ENCODE peak calls at places on chromosomes 13 and 19, in seven cellular contexts. E is stimulated activated CD4-positive, alpha-beta T cell treated with anti-CD3 and anti-CD28 coated beads, Interleukin-12 subunit alpha, Interleukin-12 subunit beta, amount 100 ng/mL, for 4 hours; U is body of pancreas; A is KBM-7; O is Peyer's patch; L is anterior cingulate cortex; G is colonic mucosa. Z is an unnamed sample.

GRCh38 chr19:7703332-7703731 is 1.4 kb upstream of the FCER2 start:
- DNase-seq in E (no peak), U (no peak), A (no peak), O (no peak), L (no peak), G (no peak), Z (no peak)

GRCh38 chr13:65460136-65460535 is 1770.0 kb downstream of the PCDH9 start:
- DNase-seq in E (no peak), U (no peak), A (no peak), O (no peak), L (no peak), G (no peak), Z (no peak)

GRCh38 chr19:1373534-1374249 is 10.0 kb upstream of the NDUFS7 start:
- DNase-seq in E (no peak), U (peak), A (no peak), O (no peak), L (peak), G (no peak), Z (no peak)

GRCh38 chr19:13100871-13101589 is 1.6 kb downstream of the LYL1 start:
- DNase-seq in E (no peak), U (no peak), A (peak), O (no peak), L (no peak), G (no peak), Z (no peak)

GRCh38 chr19:50486823-50487515 is 10.3 kb upstream of the GARIN5A start:
- DNase-seq in E (peak), U (peak), A (peak), O (peak), L (no peak), G (peak), Z (no peak)

GRCh38 chr13:32851083-32852064 is 164.8 kb upstream of the KL start:
- DNase-seq in E (no peak), U (no peak), A (no peak), O (no peak), L (no peak), G (no peak), Z (no peak)

GRCh38 chr13:38283346-38283745 is 66.3 kb upstream of the UFM1 start:
- DNase-seq in E (no peak), U (no peak), A (no peak), O (no peak), L (no peak), G (no peak), Z (no peak)

GRCh38 chr13:23723463-23723862 is 153.3 kb downstream of the TNFRSF19 start:
- DNase-seq in E (no peak), U (no peak), A (no peak), O (no peak), L (no peak), G (no peak), Z (peak)

GRCh38 chr13:76884167-76884566 is 2.0 kb downstream of the KCTD12 start:
- DNase-seq in E (no peak), U (no peak), A (no peak), O (no peak), L (peak), G (peak), Z (peak)

GRCh38 chr19:48121909-48122371 is 11.3 kb upstream of the PLA2G4C start:
- DNase-seq in E (no peak), U (no peak), A (peak), O (no peak), L (no peak), G (no peak), Z (no peak)

GRCh38 chr13:33158830-33159229 is 126.7 kb downstream of the STARD13 start:
- DNase-seq in E (no peak), U (no peak), A (no peak), O (no peak), L (no peak), G (no peak), Z (no peak)

GRCh38 chr13:25927966-25928365 is 123.8 kb downstream of the SHISA2 start:
- DNase-seq in E (no peak), U (no peak), A (no peak), O (no peak), L (no peak), G (no peak), Z (no peak)

GRCh38 chr19:926595-927043 is 784 bp downstream of the ARID3A start:
- DNase-seq in E (no peak), U (peak), A (peak), O (no peak), L (no peak), G (peak), Z (no peak)

GRCh38 chr19:47019431-47020041 is at the start of gene NPAS1:
- DNase-seq in E (no peak), U (no peak), A (peak), O (no peak), L (no peak), G (no peak), Z (no peak)

GRCh38 chr13:46341112-46341711 is 45.8 kb downstream of the RUBCNL start:
- DNase-seq in E (no peak), U (no peak), A (peak), O (no peak), L (no peak), G (no peak), Z (no peak)

GRCh38 chr19:55491546-55492360 is 3.5 kb downstream of the SSC5D start:
- DNase-seq in E (no peak), U (no peak), A (no peak), O (no peak), L (no peak), G (no peak), Z (no peak)

GRCh38 chr19:24000656-24001055 is 86.0 kb downstream of the ZNF726 start:
- DNase-seq in E (no peak), U (no peak), A (no peak), O (no peak), L (no peak), G (no peak), Z (peak)

GRCh38 chr19:48390188-48391099 is 907 bp downstream of the KDELR1 start:
- DNase-seq in E (peak), U (peak), A (peak), O (peak), L (peak), G (peak), Z (peak)

GRCh38 chr19:17575871-17576757 is 20.7 kb downstream of the COLGALT1 start:
- DNase-seq in E (no peak), U (no peak), A (no peak), O (no peak), L (no peak), G (peak), Z (no peak)

GRCh38 chr13:108346376-108346775 is 76.9 kb downstream of the TNFSF13B start:
- DNase-seq in E (no peak), U (no peak), A (no peak), O (no peak), L (no peak), G (no peak), Z (no peak)

GRCh38 chr19:39129116-39129515 is 3.5 kb downstream of the PAK4 start:
- DNase-seq in E (no peak), U (no peak), A (no peak), O (no peak), L (no peak), G (no peak), Z (no peak)

GRCh38 chr19:45368127-45368526 is 2.2 kb downstream of the ERCC2 start:
- DNase-seq in E (no peak), U (no peak), A (no peak), O (no peak), L (no peak), G (no peak), Z (no peak)

GRCh38 chr19:9597027-9597426 is 12.7 kb upstream of the ZNF121 start:
- DNase-seq in E (no peak), U (no peak), A (no peak), O (no peak), L (no peak), G (no peak), Z (no peak)

GRCh38 chr19:33347300-33347699 is 26.2 kb upstream of the CEBPG start:
- DNase-seq in E (no peak), U (no peak), A (no peak), O (no peak), L (no peak), G (no peak), Z (no peak)

GRCh38 chr19:39307233-39307821 is 11.1 kb downstream of the IFNL1 start:
- DNase-seq in E (no peak), U (no peak), A (no peak), O (peak), L (no peak), G (peak), Z (peak)

GRCh38 chr13:113656015-113656588 is 1.9 kb downstream of the ATP4B start:
- DNase-seq in E (no peak), U (no peak), A (no peak), O (peak), L (no peak), G (no peak), Z (no peak)

GRCh38 chr13:36212789-36213188 is 1.6 kb downstream of the SOHLH2 start:
- DNase-seq in E (no peak), U (no peak), A (no peak), O (no peak), L (no peak), G (no peak), Z (no peak)

GRCh38 chr19:46040952-46041500 is at the start of gene IGFL4:
- DNase-seq in E (no peak), U (no peak), A (no peak), O (no peak), L (no peak), G (no peak), Z (peak)

GRCh38 chr19:16893686-16893990 is 4.8 kb downstream of the F2RL3 start:
- DNase-seq in E (no peak), U (no peak), A (no peak), O (no peak), L (no peak), G (no peak), Z (no peak)

GRCh38 chr19:16380943-16381755 is 56.5 kb downstream of the KLF2 start:
- DNase-seq in E (no peak), U (no peak), A (no peak), O (peak), L (no peak), G (no peak), Z (no peak)

GRCh38 chr13:23384111-23384510 is 49.4 kb downstream of the SACS start:
- DNase-seq in E (peak), U (no peak), A (no peak), O (no peak), L (no peak), G (no peak), Z (no peak)

GRCh38 chr13:46866150-46866549 is 30.7 kb downstream of the HTR2A start:
- DNase-seq in E (no peak), U (no peak), A (peak), O (no peak), L (no peak), G (peak), Z (peak)

GRCh38 chr19:34300962-34301361 is 46.6 kb downstream of the GARRE1 start:
- DNase-seq in E (no peak), U (no peak), A (no peak), O (no peak), L (no peak), G (peak), Z (no peak)

GRCh38 chr19:6766357-6767080 is 716 bp downstream of the SH2D3A start:
- DNase-seq in E (no peak), U (no peak), A (no peak), O (peak), L (no peak), G (no peak), Z (no peak)

GRCh38 chr13:110869805-110870706 is 44.8 kb downstream of the ANKRD10 start:
- DNase-seq in E (no peak), U (peak), A (no peak), O (peak), L (peak), G (peak), Z (no peak)